ENCODE peak calls at places on chromosomes 1 and 21, in four cellular contexts. One of them, this sample, is unnamed.

GRCh38 chr1:248686815-248687214 is 15.8 kb downstream of the OR14I1 start:
- DNase-seq in GM23338: no peak
- DNase-seq in Panc1: no peak
- DNase-seq in prostate gland: no peak
- DNase-seq in this sample: no peak

GRCh38 chr1:112714313-112715263 is 544 bp downstream of the PPM1J start:
- DNase-seq in GM23338: peak; percentile 74
- DNase-seq in Panc1: no peak
- DNase-seq in prostate gland: no peak
- DNase-seq in this sample: no peak

GRCh38 chr21:35850029-35850428 is 210.3 kb downstream of the SETD4 start:
- DNase-seq in GM23338: no peak
- DNase-seq in Panc1: no peak
- DNase-seq in prostate gland: no peak
- DNase-seq in this sample: no peak

GRCh38 chr1:165772739-165773138 is 4.1 kb upstream of the TMCO1 start:
- DNase-seq in GM23338: no peak
- DNase-seq in Panc1: no peak
- DNase-seq in prostate gland: no peak
- DNase-seq in this sample: no peak

GRCh38 chr1:236685917-236686814 is at the start of gene ACTN2:
- DNase-seq in GM23338: peak; percentile 85
- DNase-seq in Panc1: no peak
- DNase-seq in prostate gland: no peak
- DNase-seq in this sample: no peak

GRCh38 chr1:198497326-198498220 is 42.9 kb downstream of the ATP6V1G3 start:
- DNase-seq in GM23338: no peak
- DNase-seq in Panc1: no peak
- DNase-seq in prostate gland: no peak
- DNase-seq in this sample: no peak

GRCh38 chr1:79398501-79398900 is 392.0 kb upstream of the ADGRL4 start:
- DNase-seq in GM23338: no peak
- DNase-seq in Panc1: no peak
- DNase-seq in prostate gland: no peak
- DNase-seq in this sample: no peak

GRCh38 chr1:69523032-69523431 is 44.7 kb upstream of the LRRC7 start:
- DNase-seq in GM23338: no peak
- DNase-seq in Panc1: no peak
- DNase-seq in prostate gland: no peak
- DNase-seq in this sample: no peak

GRCh38 chr1:3695326-3696217 is 43.3 kb downstream of the TP73 start:
- DNase-seq in GM23338: peak; percentile 91
- DNase-seq in Panc1: no peak
- DNase-seq in prostate gland: no peak
- DNase-seq in this sample: no peak

DNA sequence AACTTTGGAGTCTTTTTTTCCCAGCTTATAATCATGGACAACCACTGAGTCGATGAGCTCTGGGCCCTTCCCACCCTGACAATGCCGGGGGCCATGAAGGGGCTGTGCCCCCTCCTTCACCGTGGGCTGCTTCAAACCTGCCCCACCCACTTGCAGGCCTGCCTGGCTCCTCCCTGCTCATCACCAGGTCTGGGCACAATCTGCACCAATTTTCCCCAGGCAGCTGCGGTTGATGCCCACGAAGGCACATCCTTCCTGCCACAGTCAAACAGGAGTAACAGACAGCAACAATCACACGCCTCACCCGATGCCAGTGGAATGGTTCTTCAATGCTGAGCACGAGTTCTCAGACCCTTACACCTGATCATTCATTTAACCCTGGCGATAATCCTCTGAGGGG is 18.9 kb downstream of the PGLYRP3 start:
- DNase-seq in GM23338: no peak
- DNase-seq in Panc1: no peak
- DNase-seq in prostate gland: no peak
- DNase-seq in this sample: no peak
- TF ChIP-seq POLR2AphosphoS5 in GM23338: no peak
- TF ChIP-seq POLR2AphosphoS5 in Panc1: no peak
- TF ChIP-seq POLR2AphosphoS5 in prostate gland: no peak
- TF ChIP-seq POLR2AphosphoS5 in this sample: no peak

GRCh38 chr1:159441360-159441759 is 1.8 kb downstream of the OR10J1 start:
- DNase-seq in GM23338: no peak
- DNase-seq in Panc1: no peak
- DNase-seq in prostate gland: no peak
- DNase-seq in this sample: no peak
- TF ChIP-seq CTCF in GM23338: no peak
- TF ChIP-seq CTCF in Panc1: no peak
- TF ChIP-seq CTCF in prostate gland: no peak
- TF ChIP-seq CTCF in this sample: no peak

DNA sequence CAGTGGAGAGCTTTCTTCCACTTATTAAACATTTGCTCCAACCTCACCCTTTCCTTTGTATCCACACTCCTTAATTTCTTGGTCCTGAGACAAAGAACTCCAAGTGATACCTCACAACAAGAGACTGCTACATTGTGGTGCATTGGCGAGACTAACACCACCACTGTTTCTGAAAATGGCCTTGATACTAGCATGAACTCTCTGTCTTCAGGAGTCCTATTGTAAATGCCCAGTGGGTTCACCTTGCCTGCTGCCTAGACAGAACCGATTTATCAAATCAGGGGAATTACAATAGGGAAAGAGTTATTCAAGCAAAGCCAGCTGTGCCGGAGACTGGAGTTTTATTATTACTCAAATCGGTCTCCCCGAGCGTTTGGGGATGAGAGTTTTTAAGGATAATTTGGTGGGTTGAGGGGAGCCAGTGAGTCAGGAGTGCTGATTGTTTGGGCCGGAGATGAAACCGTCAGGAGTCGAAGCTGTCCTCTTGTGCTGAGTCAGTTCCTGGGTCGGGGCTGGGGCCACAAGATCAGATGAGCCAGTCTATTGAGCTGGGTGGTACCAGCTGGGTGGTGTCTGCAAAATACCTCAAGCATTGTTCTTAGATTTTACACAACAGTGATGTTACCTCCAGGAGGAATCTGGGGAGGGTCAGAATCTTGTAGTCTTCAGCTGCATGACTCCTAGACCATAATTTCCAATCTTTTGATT is 83.1 kb downstream of the DESI2 start:
- DNase-seq in GM23338: peak; percentile 44
- DNase-seq in Panc1: no peak
- DNase-seq in prostate gland: no peak
- DNase-seq in this sample: no peak
- TF ChIP-seq POLR2AphosphoS5 in GM23338: no peak
- TF ChIP-seq POLR2AphosphoS5 in Panc1: no peak
- TF ChIP-seq POLR2AphosphoS5 in prostate gland: no peak
- TF ChIP-seq POLR2AphosphoS5 in this sample: no peak

DNA sequence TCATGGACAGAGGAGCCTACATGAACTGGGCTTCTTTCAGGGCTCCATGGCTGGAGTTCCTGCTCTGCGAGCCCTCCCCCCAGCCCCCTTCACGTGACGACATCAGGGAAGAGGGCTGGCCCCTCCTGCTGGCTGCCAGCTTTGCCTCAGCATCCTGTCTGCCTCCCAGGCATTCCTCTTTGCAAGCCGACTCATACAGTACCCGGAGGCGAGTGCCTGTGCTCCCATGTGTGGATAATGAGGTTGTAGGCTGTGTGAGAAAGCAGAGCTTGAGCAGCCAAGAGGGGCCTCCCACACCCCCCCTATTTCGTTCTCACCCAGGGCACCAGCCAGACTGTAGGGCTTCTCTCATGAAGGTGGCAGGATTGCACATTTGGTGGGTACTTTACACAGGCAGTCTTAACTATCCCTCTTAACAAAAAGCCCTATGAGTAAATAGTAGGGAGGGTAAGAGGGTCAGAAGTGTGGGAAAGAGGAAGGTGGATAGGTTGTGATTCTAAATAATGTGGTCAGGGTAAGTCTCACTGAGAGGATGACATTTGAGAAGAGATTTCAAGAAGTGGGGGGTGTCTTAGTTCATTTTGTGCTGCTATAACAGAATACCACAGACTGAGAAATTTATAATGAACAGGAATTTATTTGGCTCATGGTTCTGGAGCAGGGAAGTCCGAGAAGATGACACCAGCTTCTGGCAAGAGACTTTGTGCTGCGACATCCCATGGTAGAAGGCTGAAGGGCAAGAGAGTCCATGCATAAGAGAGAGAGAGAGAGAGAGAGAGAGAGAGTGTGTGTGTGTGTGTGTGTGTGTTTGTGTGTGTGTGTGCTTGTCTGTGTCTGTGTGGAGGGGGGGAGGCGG is 113.5 kb downstream of the OMA1 start:
- DNase-seq in GM23338: peak; percentile 79
- DNase-seq in Panc1: no peak
- DNase-seq in prostate gland: no peak
- DNase-seq in this sample: no peak
- TF ChIP-seq CTCF in GM23338: peak; percentile 55
- TF ChIP-seq CTCF in Panc1: no peak
- TF ChIP-seq CTCF in prostate gland: no peak
- TF ChIP-seq CTCF in this sample: no peak

GRCh38 chr1:115829023-115829674 is 11.8 kb downstream of the NHLH2 start:
- DNase-seq in GM23338: peak; percentile 14
- DNase-seq in Panc1: no peak
- DNase-seq in prostate gland: no peak
- DNase-seq in this sample: no peak
- TF ChIP-seq POLR2AphosphoS5 in GM23338: no peak
- TF ChIP-seq POLR2AphosphoS5 in Panc1: no peak
- TF ChIP-seq POLR2AphosphoS5 in prostate gland: no peak
- TF ChIP-seq POLR2AphosphoS5 in this sample: no peak

GRCh38 chr21:40759061-40759460 is 87.9 kb downstream of the DSCAM start:
- DNase-seq in GM23338: no peak
- DNase-seq in Panc1: no peak
- DNase-seq in prostate gland: no peak
- DNase-seq in this sample: no peak
- TF ChIP-seq CTCF in GM23338: no peak
- TF ChIP-seq CTCF in Panc1: no peak
- TF ChIP-seq CTCF in prostate gland: no peak
- TF ChIP-seq CTCF in this sample: no peak

GRCh38 chr1:231209531-231209930 is 31.5 kb upstream of the GNPAT start:
- DNase-seq in GM23338: no peak
- DNase-seq in Panc1: no peak
- DNase-seq in prostate gland: no peak
- DNase-seq in this sample: no peak

GRCh38 chr1:231210126-231210525 is 30.9 kb upstream of the GNPAT start:
- DNase-seq in GM23338: no peak
- DNase-seq in Panc1: no peak
- DNase-seq in prostate gland: no peak
- DNase-seq in this sample: no peak

GRCh38 chr1:231213831-231214573 is 27.0 kb upstream of the GNPAT start:
- DNase-seq in GM23338: no peak
- DNase-seq in Panc1: no peak
- DNase-seq in prostate gland: no peak
- DNase-seq in this sample: no peak

GRCh38 chr1:231208980-231209379 is 32.0 kb upstream of the GNPAT start:
- DNase-seq in GM23338: no peak
- DNase-seq in Panc1: no peak
- DNase-seq in prostate gland: no peak
- DNase-seq in this sample: no peak

DNA sequence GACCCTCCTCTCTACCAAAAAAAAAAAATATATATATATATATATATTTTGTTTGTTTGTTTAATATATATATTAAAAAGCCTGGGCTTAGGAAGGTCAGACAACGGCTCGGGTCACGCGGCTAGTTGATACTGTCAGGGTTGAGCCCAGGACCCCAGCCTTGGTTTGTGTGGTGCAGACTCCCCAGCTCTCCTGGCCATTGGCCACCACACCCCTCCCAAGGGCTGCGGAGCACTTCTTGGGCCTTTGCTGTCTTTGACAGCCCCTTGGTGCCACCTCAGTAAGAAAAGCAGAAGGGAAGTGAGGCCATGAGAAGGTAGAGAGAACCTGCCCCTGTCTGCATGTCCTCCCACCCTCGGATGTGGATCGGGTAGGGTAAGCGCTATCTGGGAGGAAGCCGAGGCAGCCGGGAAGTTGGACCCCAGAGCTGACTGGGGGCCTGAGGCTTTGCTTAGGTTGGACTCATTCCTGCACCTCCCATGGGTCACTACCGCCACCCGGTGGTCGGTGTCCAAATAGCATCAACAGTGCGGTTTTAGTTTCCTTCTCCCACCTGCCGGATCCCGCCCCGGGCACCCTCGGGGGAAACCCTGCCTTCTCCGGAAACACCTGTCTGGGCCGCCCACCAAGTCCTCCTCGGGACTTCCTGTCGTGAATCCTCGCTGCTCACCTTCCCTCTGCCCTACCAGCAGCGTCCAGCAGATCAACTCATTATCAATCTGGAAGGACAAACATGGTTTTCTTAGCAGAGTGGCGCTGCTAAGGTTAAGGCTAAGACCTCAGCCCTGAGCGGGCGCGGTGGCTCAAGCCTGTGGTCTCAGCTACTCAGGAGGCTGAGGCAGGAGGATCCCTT is 29.8 kb upstream of the GNPAT start:
- DNase-seq in GM23338: peak; percentile 94
- DNase-seq in Panc1: peak; percentile 59
- DNase-seq in prostate gland: peak; percentile 63
- DNase-seq in this sample: peak; percentile 56
- TF ChIP-seq POLR2AphosphoS5 in GM23338: no peak
- TF ChIP-seq POLR2AphosphoS5 in Panc1: no peak
- TF ChIP-seq POLR2AphosphoS5 in prostate gland: peak; percentile 27
- TF ChIP-seq POLR2AphosphoS5 in this sample: no peak

GRCh38 chr1:83770322-83770661 is 228.6 kb downstream of the TTLL7 start:
- DNase-seq in GM23338: no peak
- DNase-seq in Panc1: no peak
- DNase-seq in prostate gland: no peak
- DNase-seq in this sample: no peak

GRCh38 chr1:83769072-83769471 is 229.9 kb downstream of the TTLL7 start:
- DNase-seq in GM23338: no peak
- DNase-seq in Panc1: no peak
- DNase-seq in prostate gland: no peak
- DNase-seq in this sample: no peak

GRCh38 chr1:83775977-83776603 is 222.8 kb downstream of the TTLL7 start:
- DNase-seq in GM23338: no peak
- DNase-seq in Panc1: no peak
- DNase-seq in prostate gland: no peak
- DNase-seq in this sample: no peak

GRCh38 chr1:83769594-83770321 is 229.2 kb downstream of the TTLL7 start:
- DNase-seq in GM23338: no peak
- DNase-seq in Panc1: no peak
- DNase-seq in prostate gland: no peak
- DNase-seq in this sample: no peak

GRCh38 chr1:83773059-83773458 is 225.9 kb downstream of the TTLL7 start:
- DNase-seq in GM23338: no peak
- DNase-seq in Panc1: no peak
- DNase-seq in prostate gland: no peak
- DNase-seq in this sample: no peak
- TF ChIP-seq CTCF in GM23338: no peak
- TF ChIP-seq CTCF in Panc1: no peak
- TF ChIP-seq CTCF in prostate gland: no peak
- TF ChIP-seq CTCF in this sample: no peak